ENCODE peak calls at places on chromosome 1, in seven cellular contexts. E, D, T, B, H, U and I are unnamed samples.
A peak's percentile ranks its signal among the peaks of the same experiment; 100 is the strongest.

GRCh38 chr1:22101995-22102394 is 40.9 kb downstream of the WNT4 start:
- DNase-seq in E (no peak), T (no peak), D (no peak), B (no peak), H (no peak), U (no peak), I (no peak)

GRCh38 chr1:53325326-53326087 is 2.4 kb downstream of the LRP8 start:
- DNase-seq in D (no peak), U (no peak), E (no peak), H (no peak), T (peak; percentile 49), B (no peak), I (no peak)

GRCh38 chr1:30731806-30732276 is 8.5 kb upstream of the MATN1 start:
- DNase-seq in B (no peak), T (no peak), E (peak; percentile 86), H (no peak), U (no peak), D (no peak), I (no peak)

GRCh38 chr1:200779326-200779725 is 40.6 kb downstream of the CAMSAP2 start:
- DNase-seq in D (no peak), T (no peak), E (no peak), U (no peak), B (no peak), H (no peak), I (no peak)

GRCh38 chr1:91124290-91124975 is 102.6 kb upstream of the ZNF644 start:
- DNase-seq in B (no peak), H (peak; percentile 28), E (no peak), T (no peak), D (no peak), U (peak; percentile 19), I (no peak)

GRCh38 chr1:6171546-6172124 is 8.5 kb downstream of the CHD5 start:
- DNase-seq in T (no peak), D (no peak), H (no peak), B (no peak), E (peak; percentile 48), U (no peak), I (no peak)

GRCh38 chr1:68229927-68230812 is 2.2 kb downstream of the WLS start:
- DNase-seq in E (no peak), T (no peak), D (no peak), B (no peak), U (no peak), H (peak; percentile 12), I (peak; percentile 16)

GRCh38 chr1:50831300-50832061 is 128.6 kb downstream of the FAF1 start:
- DNase-seq in D (no peak), H (no peak), U (no peak), E (no peak), B (no peak), T (no peak), I (no peak)

GRCh38 chr1:231050395-231050794 is 10.3 kb upstream of the FAM89A start:
- DNase-seq in U (no peak), D (no peak), H (no peak), T (no peak), B (no peak), E (no peak), I (no peak)

GRCh38 chr1:179129702-179130473 is 48.0 kb downstream of the TOR3A start:
- DNase-seq in T (no peak), D (no peak), B (no peak), H (peak; percentile 69), U (peak; percentile 51), E (no peak), I (no peak)

GRCh38 chr1:38585460-38585859 is 274.1 kb downstream of the RRAGC start:
- DNase-seq in H (peak; percentile 48), U (no peak), B (no peak), D (no peak), T (no peak), E (no peak), I (no peak)

GRCh38 chr1:46136711-46137110 is 4.3 kb upstream of the PIK3R3 start:
- DNase-seq in D (no peak), H (no peak), B (no peak), E (no peak), U (no peak), T (no peak), I (no peak)

GRCh38 chr1:197902454-197903195 is at the start of gene C1orf53:
- DNase-seq in T (peak; percentile 92), D (peak; percentile 48), B (peak; percentile 93), U (peak; percentile 47), E (peak; percentile 96), H (peak; percentile 90), I (peak; percentile 95)

GRCh38 chr1:79497193-79497773 is 490.8 kb upstream of the ADGRL4 start:
- DNase-seq in B (no peak), E (peak; percentile 24), T (no peak), U (no peak), D (no peak), H (peak; percentile 50), I (peak; percentile 62)

GRCh38 chr1:35600593-35600992 is 27.5 kb downstream of the TFAP2E start:
- DNase-seq in T (no peak), H (no peak), B (no peak), U (no peak), E (no peak), D (no peak), I (no peak)

GRCh38 chr1:204065174-204065985 is 7.5 kb upstream of the SOX13 start:
- DNase-seq in T (no peak), B (no peak), H (no peak), E (no peak), U (no peak), D (no peak), I (no peak)

GRCh38 chr1:234538062-234538731 is 59.2 kb upstream of the TARBP1 start:
- DNase-seq in D (no peak), E (no peak), H (no peak), U (no peak), B (no peak), T (no peak), I (peak; percentile 72)

GRCh38 chr1:115215703-115216521 is 122.1 kb downstream of the NGF start:
- DNase-seq in T (no peak), D (no peak), B (no peak), E (no peak), U (no peak), H (no peak), I (no peak)

GRCh38 chr1:221715321-221716169 is 26.3 kb downstream of the DUSP10 start:
- DNase-seq in D (no peak), B (no peak), E (no peak), H (no peak), U (no peak), T (no peak), I (peak; percentile 47)

GRCh38 chr1:178052650-178053461 is 41.0 kb upstream of the RASAL2 start:
- DNase-seq in H (no peak), D (no peak), B (no peak), U (no peak), E (no peak), T (no peak), I (peak; percentile 61)

GRCh38 chr1:179441456-179441855 is 75.7 kb downstream of the AXDND1 start:
- DNase-seq in U (no peak), D (no peak), H (no peak), E (no peak), T (no peak), B (no peak), I (peak; percentile 11)

GRCh38 chr1:200305806-200306205 is 104.0 kb downstream of the ZNF281 start:
- DNase-seq in E (no peak), D (no peak), T (no peak), H (peak; percentile 43), B (no peak), U (no peak), I (no peak)

GRCh38 chr1:21655748-21656147 is 13.4 kb downstream of the RAP1GAP start:
- DNase-seq in U (no peak), H (no peak), B (peak; percentile 35), D (no peak), E (peak; percentile 50), T (no peak), I (no peak)

GRCh38 chr1:92108631-92109030 is 28.5 kb downstream of the BTBD8 start:
- DNase-seq in T (no peak), U (no peak), H (no peak), E (no peak), B (no peak), D (no peak), I (no peak)

GRCh38 chr1:8541961-8542521 is 224.1 kb downstream of the SLC45A1 start:
- DNase-seq in T (no peak), H (no peak), E (peak; percentile 72), U (no peak), D (no peak), B (no peak), I (peak; percentile 30)

DNA sequence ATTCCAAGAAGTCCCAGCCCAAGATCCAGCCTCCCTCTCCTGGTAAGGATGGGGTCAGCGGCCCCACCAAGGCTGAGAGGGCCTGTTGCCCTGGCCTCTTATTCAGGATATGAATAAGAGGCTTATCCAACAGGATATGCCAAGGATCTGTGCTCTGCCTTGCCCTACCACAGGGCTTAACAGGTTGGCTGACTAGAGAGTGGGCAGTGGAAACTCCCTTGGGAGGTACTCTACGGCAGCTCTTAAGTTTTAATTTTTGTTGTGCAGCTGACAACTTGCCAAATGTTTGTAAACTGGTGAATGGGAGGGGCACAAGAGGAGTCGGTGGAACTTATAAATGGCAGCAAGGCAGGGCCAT is 16.5 kb upstream of the PIGV start:
- DNase-seq in H (peak; percentile 21), E (no peak), T (no peak), D (no peak), U (no peak), B (no peak), I (no peak)
- H3K4me3 ChIP-seq in H (no peak overlapping the region), E (no peak overlapping the region), T (no peak overlapping the region), D (no peak overlapping the region), U (no peak overlapping the region), B (no peak overlapping the region), I (no peak overlapping the region)

GRCh38 chr1:245952383-245952989 is 554.6 kb downstream of the SMYD3 start:
- DNase-seq in U (no peak), T (no peak), E (no peak), D (no peak), H (peak; percentile 51), B (no peak), I (no peak)
- H3K4me3 ChIP-seq in U (no peak overlapping the region), T (no peak overlapping the region), E (no peak overlapping the region), D (no peak overlapping the region), H (peak overlapping the region; percentile 54), B (no peak overlapping the region), I (no peak overlapping the region)

GRCh38 chr1:207822602-207823451 is 71.0 kb downstream of the CD46 start:
- DNase-seq in U (peak; percentile 94), H (peak; percentile 97), E (peak; percentile 90), T (peak; percentile 85), B (peak; percentile 80), D (peak; percentile 39), I (peak; percentile 30)

GRCh38 chr1:207822124-207822601 is 70.3 kb downstream of the CD46 start:
- DNase-seq in T (no peak), E (no peak), D (no peak), B (no peak), H (peak; percentile 92), U (peak; percentile 62), I (no peak)

GRCh38 chr1:207818971-207819451 is 67.2 kb downstream of the CD46 start:
- DNase-seq in H (no peak), B (no peak), E (no peak), U (no peak), T (no peak), D (no peak), I (peak; percentile 18)

GRCh38 chr1:207821464-207822045 is 69.7 kb downstream of the CD46 start:
- DNase-seq in E (no peak), B (no peak), U (no peak), T (no peak), H (peak; percentile 43), D (no peak), I (no peak)

GRCh38 chr1:207820568-207821463 is 69.0 kb downstream of the CD46 start:
- DNase-seq in U (no peak), D (no peak), E (no peak), H (no peak), T (no peak), B (no peak), I (no peak)
- H3K4me3 ChIP-seq in U (peak overlapping the region; percentile 73), D (no peak overlapping the region), E (no peak overlapping the region), H (peak overlapping the region; percentile 85), T (peak overlapping the region; percentile 76), B (peak overlapping the region; percentile 65), I (no peak overlapping the region)

GRCh38 chr1:55368698-55369097 is 153.5 kb upstream of the USP24 start:
- DNase-seq in B (no peak), E (no peak), D (no peak), H (no peak), T (no peak), U (no peak), I (no peak)
- H3K4me3 ChIP-seq in B (no peak overlapping the region), E (no peak overlapping the region), D (no peak overlapping the region), H (no peak overlapping the region), T (no peak overlapping the region), U (no peak overlapping the region), I (no peak overlapping the region)